ENCODE peak calls at places on chromosomes 13 and 19, in eight cellular contexts. J, E, C, D, Y, F, P and X are unnamed samples.

GRCh38 chr19:52221831-52222375 is 32.1 kb downstream of the PPP2R1A start:
- DNase-seq in C (peak; percentile 11), D (no peak), F (no peak), P (peak; percentile 24), Y (no peak), E (no peak), J (no peak), X (no peak)

GRCh38 chr13:75326173-75327131 is 155.5 kb downstream of the TBC1D4 start:
- DNase-seq in P (no peak), J (no peak), Y (no peak), D (no peak), F (peak; percentile 19), C (peak; percentile 47), E (peak; percentile 27), X (no peak)

GRCh38 chr19:48354332-48354992 is 9.3 kb downstream of the TMEM143 start:
- DNase-seq in E (no peak), P (no peak), F (no peak), Y (no peak), J (no peak), C (no peak), D (no peak), X (no peak)

GRCh38 chr19:47637550-47637949 is 28.6 kb downstream of the BICRA start:
- DNase-seq in E (no peak), P (no peak), C (peak; percentile 21), Y (no peak), J (no peak), F (peak; percentile 85), D (no peak), X (no peak)

GRCh38 chr13:65917731-65918130 is 1312.4 kb downstream of the PCDH9 start:
- DNase-seq in P (no peak), C (no peak), F (peak; percentile 59), J (no peak), Y (no peak), E (no peak), D (no peak), X (no peak)

GRCh38 chr19:5949792-5950305 is 28.1 kb downstream of the RANBP3 start:
- DNase-seq in Y (no peak), D (peak; percentile 95), J (peak; percentile 39), E (no peak), C (no peak), P (no peak), F (no peak), X (no peak)

GRCh38 chr19:42311612-42312160 is 1.4 kb upstream of the TMEM145 start:
- DNase-seq in J (no peak), C (no peak), P (no peak), E (no peak), Y (no peak), F (no peak), D (no peak), X (no peak)

GRCh38 chr13:111590796-111591195 is 270.4 kb downstream of the TEX29 start:
- DNase-seq in J (no peak), E (no peak), C (no peak), Y (peak; percentile 62), F (no peak), D (no peak), P (no peak), X (no peak)

GRCh38 chr19:18058208-18059009 is 28.3 kb downstream of the IL12RB1 start:
- DNase-seq in J (peak; percentile 91), F (peak; percentile 59), C (peak; percentile 42), D (peak; percentile 72), P (peak; percentile 85), Y (peak; percentile 92), E (peak; percentile 63), X (peak; percentile 81)

GRCh38 chr13:98411617-98412310 is 165.1 kb downstream of the STK24 start:
- DNase-seq in P (peak; percentile 71), F (peak; percentile 45), D (peak; percentile 30), Y (no peak), E (no peak), J (no peak), C (no peak), X (no peak)

GRCh38 chr13:103961784-103962183 is 895.6 kb upstream of the SLC10A2 start:
- DNase-seq in E (no peak), F (no peak), D (no peak), C (no peak), J (no peak), Y (no peak), P (no peak), X (no peak)

GRCh38 chr13:111879719-111880118 is 187.2 kb upstream of the SOX1 start:
- DNase-seq in P (no peak), C (no peak), F (no peak), E (no peak), Y (no peak), D (no peak), J (no peak), X (no peak)

GRCh38 chr13:80204642-80205041 is 136.3 kb downstream of the SPRY2 start:
- DNase-seq in D (no peak), J (no peak), P (no peak), Y (no peak), F (no peak), E (no peak), C (no peak), X (no peak)

GRCh38 chr13:38868870-38869269 is 121.8 kb downstream of the STOML3 start:
- DNase-seq in F (no peak), E (no peak), J (no peak), D (no peak), Y (no peak), P (no peak), C (no peak), X (peak; percentile 19)

GRCh38 chr13:98576215-98576945 is 527 bp downstream of the STK24 start:
- DNase-seq in Y (peak; percentile 87), J (peak; percentile 87), F (peak; percentile 22), P (peak; percentile 71), D (peak; percentile 61), C (peak; percentile 67), E (peak; percentile 57), X (peak; percentile 61)

GRCh38 chr19:18433039-18433691 is 4.8 kb downstream of the ISYNA1 start:
- DNase-seq in E (peak; percentile 62), Y (no peak), P (no peak), F (no peak), J (no peak), D (peak; percentile 45), C (no peak), X (no peak)

GRCh38 chr13:27619711-27620376 is 485 bp downstream of the LNX2 start:
- DNase-seq in J (peak; percentile 84), C (no peak), D (peak; percentile 47), P (peak; percentile 71), F (peak; percentile 25), Y (peak; percentile 83), E (no peak), X (no peak)

GRCh38 chr13:40149611-40150283 is 494.3 kb downstream of the COG6 start:
- DNase-seq in E (peak; percentile 65), F (peak; percentile 69), Y (no peak), D (peak; percentile 19), J (no peak), P (peak; percentile 75), C (peak; percentile 82), X (no peak)

GRCh38 chr13:77222000-77222690 is 104.7 kb downstream of the MYCBP2 start:
- DNase-seq in Y (no peak), F (peak; percentile 1), J (no peak), D (no peak), P (no peak), C (no peak), E (no peak), X (no peak)

GRCh38 chr19:46812898-46813569 is 24.6 kb upstream of the SLC1A5 start:
- DNase-seq in P (peak; percentile 78), J (no peak), D (peak; percentile 60), C (no peak), F (no peak), Y (no peak), E (peak; percentile 46), X (no peak)

DNA sequence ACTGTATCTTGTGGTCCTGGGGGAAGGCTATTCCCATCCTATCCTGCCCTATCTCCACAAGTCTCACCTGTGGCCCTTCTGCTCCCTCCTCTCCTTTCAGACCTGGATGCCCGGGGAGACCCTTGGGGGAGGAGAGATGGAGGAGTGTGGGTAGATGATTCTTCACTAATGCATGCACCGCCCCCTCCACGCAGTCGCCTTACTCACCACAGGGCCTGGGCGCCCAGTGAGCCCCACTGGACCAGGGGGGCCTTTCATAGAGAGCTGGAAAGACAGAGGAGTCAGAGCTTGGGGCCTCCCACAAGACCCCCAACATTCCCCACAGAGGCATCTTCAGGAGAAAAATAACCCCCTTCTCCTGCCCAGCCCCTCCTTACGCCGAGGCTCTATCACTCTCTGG is 14.3 kb downstream of the COL5A3 start:
- DNase-seq in D (no peak), C (no peak), P (no peak), E (no peak), J (no peak), F (no peak), Y (no peak), X (no peak)
- TF ChIP-seq CTCF in D (no peak), C (no peak), P (no peak), E (no peak), J (no peak), F (no peak), Y (no peak), X (no peak)

DNA sequence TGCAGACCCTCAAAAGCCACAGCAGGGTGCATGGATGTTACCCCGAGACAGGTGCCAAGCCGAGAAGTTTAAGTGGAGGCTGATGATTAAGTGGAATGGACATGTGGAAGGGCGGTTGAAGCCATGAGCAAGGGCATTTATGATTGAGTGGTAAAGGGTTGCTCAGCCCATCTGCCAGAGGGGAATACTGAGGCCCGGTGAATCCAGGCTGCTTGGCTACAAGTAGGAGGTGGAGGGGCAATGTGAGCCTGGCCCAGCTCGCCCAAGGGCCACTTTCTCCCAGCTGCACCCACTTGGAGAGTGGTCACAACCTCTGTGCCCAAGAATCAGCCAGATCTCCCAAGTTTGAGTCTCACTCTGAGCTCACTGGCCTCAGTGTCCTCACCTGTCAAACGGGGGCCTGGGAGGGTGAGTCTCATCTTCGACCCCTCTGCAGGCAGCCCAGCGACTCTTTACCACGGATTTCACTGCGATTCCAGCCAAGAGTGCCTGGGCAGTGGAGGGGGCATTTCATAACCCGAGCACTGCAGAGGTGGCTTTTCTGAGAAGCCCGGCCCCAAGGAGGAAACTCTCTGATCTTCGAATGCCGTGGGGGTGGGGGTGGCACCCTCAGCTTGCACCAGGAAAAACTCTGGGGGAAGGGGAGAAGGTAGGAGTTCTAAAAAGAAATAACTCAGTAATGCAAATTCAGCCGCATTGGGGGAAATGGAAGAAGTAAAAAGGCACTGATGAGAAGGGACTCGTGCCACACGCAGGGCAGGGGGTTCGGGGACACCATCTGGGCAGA is 62.8 kb upstream of the KLF2 start:
- DNase-seq in E (no peak), Y (no peak), J (no peak), P (no peak), F (no peak), C (no peak), D (no peak), X (no peak)
- H3K4me3 ChIP-seq in E (no peak overlapping the region), Y (no peak overlapping the region), J (no peak overlapping the region), P (no peak overlapping the region), F (no peak overlapping the region), C (no peak overlapping the region), D (no peak overlapping the region), X (no peak overlapping the region)

DNA sequence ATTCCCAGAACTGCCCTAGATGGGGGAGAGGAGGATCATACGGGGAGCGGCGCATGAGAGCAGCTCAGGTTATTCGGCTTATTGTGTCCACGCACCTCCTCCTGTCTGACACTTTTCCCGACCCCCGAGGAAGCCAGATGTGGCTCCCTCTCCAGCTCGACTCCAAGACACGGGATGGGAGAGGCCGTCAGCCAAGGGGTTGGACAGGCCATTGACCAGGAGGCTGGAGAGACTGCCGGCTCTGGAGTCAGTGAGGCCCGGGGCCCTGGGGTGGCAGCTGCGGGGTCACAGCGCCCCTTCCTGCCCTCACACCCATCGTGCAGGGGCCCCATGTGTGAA is 2.9 kb downstream of the DMKN start:
- DNase-seq in J (no peak), Y (no peak), D (no peak), P (no peak), F (no peak), E (no peak), C (no peak), X (no peak)
- TF ChIP-seq CTCF in J (no peak), Y (no peak), D (peak; percentile 8), P (no peak), F (no peak), E (no peak), C (no peak), X (no peak)

GRCh38 chr19:4302238-4302630 is at the start of gene TMIGD2:
- DNase-seq in P (no peak), D (no peak), E (no peak), Y (no peak), F (no peak), C (no peak), J (no peak), X (no peak)
- H3K4me3 ChIP-seq in P (no peak within 1 kb of the TSS), D (no peak within 1 kb of the TSS), E (no peak within 1 kb of the TSS), Y (no peak within 1 kb of the TSS), F (no peak within 1 kb of the TSS), C (no peak within 1 kb of the TSS), J (no peak within 1 kb of the TSS), X (no peak within 1 kb of the TSS)